ENCODE peak calls at places on chromosomes 11 and 22, in nine cellular contexts. A is anterior cingulate cortex, V is upper lobe of left lung, Q is SK-MEL-5, M is A549, D is astrocyte of the spinal cord, X is PC-9, Z is CMK, U is hepatic stellate cell. C is an unnamed sample.

GRCh38 chr11:1760351-1761109 is 3.2 kb downstream of the CTSD start:
- DNase-seq in A (peak; percentile 79), V (peak; percentile 89), Q (no peak), M (no peak), D (no peak), X (peak; percentile 87), Z (no peak), U (peak; percentile 98), C (peak; percentile 62)

GRCh38 chr11:1570896-1571759 is 943 bp downstream of the DUSP8 start:
- DNase-seq in A (no peak), V (no peak), Q (no peak), M (no peak), D (no peak), X (no peak), Z (no peak), U (no peak), C (peak; percentile 28)

GRCh38 chr11:111320728-111321568 is 22.6 kb downstream of the POU2AF3 start:
- DNase-seq in A (no peak), V (no peak), Q (no peak), M (no peak), D (no peak), X (no peak), Z (no peak), U (no peak), C (no peak)

GRCh38 chr11:127567237-127567932 is 566.8 kb upstream of the KIRREL3 start:
- DNase-seq in A (no peak), V (no peak), Q (no peak), M (no peak), D (no peak), X (no peak), Z (no peak), U (no peak), C (no peak)

GRCh38 chr22:44449061-44449682 is 48.9 kb downstream of the RTL6 start:
- DNase-seq in A (no peak), V (peak; percentile 21), Q (no peak), M (peak; percentile 60), D (peak; percentile 86), X (peak; percentile 63), Z (no peak), U (peak; percentile 65), C (no peak)

GRCh38 chr11:120235024-120235628 is 4.8 kb upstream of the POU2F3 start:
- DNase-seq in A (no peak), V (peak; percentile 81), Q (peak; percentile 62), M (peak; percentile 68), D (peak; percentile 60), X (peak; percentile 77), Z (no peak), U (peak; percentile 63), C (peak; percentile 76)

GRCh38 chr11:9752091-9752490 is 88.2 kb downstream of the SWAP70 start:
- DNase-seq in A (no peak), V (no peak), Q (no peak), M (no peak), D (peak; percentile 21), X (no peak), Z (no peak), U (no peak), C (no peak)

GRCh38 chr11:625636-626319 is 1.0 kb upstream of the CDHR5 start:
- DNase-seq in A (no peak), V (no peak), Q (no peak), M (no peak), D (no peak), X (no peak), Z (no peak), U (no peak), C (no peak)

GRCh38 chr22:47449508-47450270 is 687.2 kb downstream of the TBC1D22A start:
- DNase-seq in A (no peak), V (no peak), Q (no peak), M (no peak), D (no peak), X (no peak), Z (no peak), U (no peak), C (no peak)

GRCh38 chr22:29039148-29039547 is 22.5 kb downstream of the C22orf31 start:
- DNase-seq in A (no peak), V (no peak), Q (no peak), M (no peak), D (no peak), X (no peak), Z (no peak), U (no peak), C (no peak)

GRCh38 chr22:36702832-36703210 is 731 bp downstream of the CACNG2 start:
- DNase-seq in A (no peak), V (no peak), Q (no peak), M (no peak), D (no peak), X (no peak), Z (no peak), U (no peak), C (no peak)

GRCh38 chr11:27423125-27423524 is 49.5 kb downstream of the LGR4 start:
- DNase-seq in A (no peak), V (no peak), Q (peak; percentile 18), M (peak; percentile 66), D (no peak), X (no peak), Z (no peak), U (no peak), C (no peak)

GRCh38 chr11:66768088-66768521 is 39.1 kb upstream of the SPTBN2 start:
- DNase-seq in A (no peak), V (no peak), Q (no peak), M (peak; percentile 51), D (peak; percentile 35), X (no peak), Z (no peak), U (no peak), C (no peak)

GRCh38 chr22:44261164-44261860 is 51.4 kb downstream of the SHISAL1 start:
- DNase-seq in A (no peak), V (peak; percentile 4), Q (no peak), M (no peak), D (no peak), X (no peak), Z (no peak), U (no peak), C (no peak)

GRCh38 chr22:20132686-20133246 is 1.2 kb downstream of the ZDHHC8 start:
- DNase-seq in A (no peak), V (no peak), Q (no peak), M (no peak), D (no peak), X (no peak), Z (no peak), U (no peak), C (no peak)

GRCh38 chr22:34113381-34113780 is 193.1 kb upstream of the LARGE1 start:
- DNase-seq in A (no peak), V (no peak), Q (peak; percentile 92), M (no peak), D (no peak), X (no peak), Z (no peak), U (no peak), C (no peak)

GRCh38 chr11:92826136-92826535 is 143.3 kb upstream of the MTNR1B start:
- DNase-seq in A (no peak), V (no peak), Q (no peak), M (no peak), D (peak; percentile 71), X (no peak), Z (no peak), U (peak; percentile 6), C (no peak)

GRCh38 chr11:64951529-64951928 is 15.8 kb upstream of the GPHA2 start:
- DNase-seq in A (no peak), V (no peak), Q (no peak), M (no peak), D (no peak), X (no peak), Z (no peak), U (no peak), C (no peak)

GRCh38 chr22:31090217-31091085 is 9.3 kb downstream of the SMTN start:
- DNase-seq in A (no peak), V (no peak), Q (no peak), M (no peak), D (no peak), X (no peak), Z (no peak), U (peak; percentile 11), C (no peak)

GRCh38 chr22:38477515-38477914 is 9.6 kb downstream of the KDELR3 start:
- DNase-seq in A (no peak), V (no peak), Q (no peak), M (no peak), D (no peak), X (no peak), Z (no peak), U (no peak), C (no peak)

GRCh38 chr22:44489026-44489425 is 9.0 kb downstream of the RTL6 start:
- DNase-seq in A (no peak), V (no peak), Q (no peak), M (no peak), D (no peak), X (no peak), Z (no peak), U (no peak), C (no peak)

GRCh38 chr11:118415739-118416068 is 14.3 kb downstream of the ATP5MG start:
- DNase-seq in A (no peak), V (no peak), Q (peak; percentile 16), M (peak; percentile 70), D (peak; percentile 89), X (peak; percentile 71), Z (peak; percentile 70), U (peak; percentile 82), C (peak; percentile 49)

GRCh38 chr22:19576460-19577421 is 52.5 kb upstream of the CLDN5 start:
- DNase-seq in A (no peak), V (peak; percentile 39), Q (no peak), M (no peak), D (peak; percentile 60), X (peak; percentile 30), Z (no peak), U (peak; percentile 51), C (peak; percentile 13)

GRCh38 chr22:25235547-25236290 is 16.3 kb downstream of the CRYBB2 start:
- DNase-seq in A (peak; percentile 3), V (peak; percentile 72), Q (peak; percentile 87), M (peak; percentile 86), D (peak; percentile 67), X (peak; percentile 80), Z (peak; percentile 45), U (peak; percentile 96), C (peak; percentile 95)

GRCh38 chr22:24290459-24290858 is 19.8 kb downstream of the SPECC1L start:
- DNase-seq in A (no peak), V (no peak), Q (no peak), M (no peak), D (no peak), X (no peak), Z (no peak), U (no peak), C (no peak)

GRCh38 chr22:27668828-27669797 is 132.4 kb downstream of the MN1 start:
- DNase-seq in A (no peak), V (peak; percentile 63), Q (peak; percentile 74), M (peak; percentile 87), D (peak; percentile 49), X (peak; percentile 87), Z (peak; percentile 98), U (peak; percentile 81), C (peak; percentile 86)

GRCh38 chr11:44564653-44565007 is 833 bp upstream of the CD82 start:
- DNase-seq in A (no peak), V (peak; percentile 90), Q (no peak), M (no peak), D (peak; percentile 86), X (peak; percentile 76), Z (no peak), U (peak; percentile 81), C (peak; percentile 51)

GRCh38 chr11:112266410-112266778 is 5.7 kb upstream of the PLET1 start:
- DNase-seq in A (no peak), V (no peak), Q (no peak), M (no peak), D (no peak), X (no peak), Z (no peak), U (no peak), C (no peak)

GRCh38 chr11:58006940-58007339 is 16.7 kb upstream of the OR9Q1 start:
- DNase-seq in A (no peak), V (no peak), Q (peak; percentile 39), M (no peak), D (no peak), X (no peak), Z (no peak), U (peak; percentile 14), C (no peak)

GRCh38 chr11:105609832-105610781 is at the start of gene GRIA4:
- DNase-seq in A (peak; percentile 66), V (no peak), Q (peak; percentile 33), M (peak; percentile 1), D (peak; percentile 47), X (no peak), Z (no peak), U (peak; percentile 9), C (no peak)

GRCh38 chr11:75635009-75635909 is 33.6 kb downstream of the MAP6 start:
- DNase-seq in A (no peak), V (no peak), Q (no peak), M (no peak), D (peak; percentile 41), X (no peak), Z (no peak), U (no peak), C (no peak)